ENCODE peak calls at places on chromosomes 3 and 15, in eight cellular contexts. C, E, B, S, W, H, T and Z are unnamed samples.

GRCh38 chr3:31670136-31670535 is 137.4 kb downstream of the STT3B start:
- DNase-seq in E (no peak), H (no peak), B (no peak), S (no peak), W (no peak), T (no peak), C (no peak), Z (no peak)

GRCh38 chr3:118882353-118882947 is 152.2 kb downstream of the IGSF11 start:
- DNase-seq in C (peak; percentile 67), T (peak; percentile 71), B (peak; percentile 6), H (peak; percentile 23), S (peak; percentile 89), W (peak; percentile 55), E (peak; percentile 66), Z (peak; percentile 35)

GRCh38 chr15:72236381-72237285 is 5.6 kb upstream of the PKM start:
- DNase-seq in T (peak; percentile 45), W (peak; percentile 19), H (no peak), S (no peak), E (no peak), C (no peak), B (no peak), Z (no peak)

GRCh38 chr3:123552095-123552714 is 32.6 kb downstream of the HACD2 start:
- DNase-seq in T (no peak), S (no peak), W (peak; percentile 25), C (no peak), H (no peak), E (no peak), B (no peak), Z (peak; percentile 56)

GRCh38 chr3:163328680-163329079 is 1749.6 kb downstream of the SI start:
- DNase-seq in B (no peak), S (no peak), C (no peak), W (no peak), E (no peak), T (no peak), H (no peak), Z (peak; percentile 1)

GRCh38 chr3:143471705-143472104 is 352.1 kb downstream of the CHST2 start:
- DNase-seq in W (no peak), C (no peak), B (no peak), H (no peak), S (no peak), T (no peak), E (no peak), Z (no peak)

GRCh38 chr3:114775395-114775794 is 371.7 kb downstream of the ZBTB20 start:
- DNase-seq in W (peak; percentile 29), H (no peak), B (no peak), S (no peak), C (no peak), E (no peak), T (no peak), Z (no peak)

GRCh38 chr3:100040446-100040845 is 73.9 kb downstream of the FILIP1L start:
- DNase-seq in C (no peak), H (no peak), E (no peak), S (no peak), T (no peak), B (peak; percentile 48), W (peak; percentile 68), Z (no peak)

GRCh38 chr15:95843241-95843851 is 487.2 kb upstream of the NR2F2 start:
- DNase-seq in B (no peak), C (no peak), E (no peak), H (no peak), W (no peak), T (no peak), S (no peak), Z (no peak)

GRCh38 chr15:65902373-65902772 is 33.1 kb downstream of the RAB11A start:
- DNase-seq in C (no peak), S (peak; percentile 87), B (peak; percentile 17), W (peak; percentile 6), E (peak; percentile 86), H (no peak), T (no peak), Z (peak; percentile 63)

GRCh38 chr3:114632757-114633424 is 339.1 kb downstream of the TIGIT start:
- DNase-seq in E (no peak), S (no peak), W (no peak), T (no peak), B (no peak), H (no peak), C (no peak), Z (no peak)

GRCh38 chr3:147672436-147672835 is 263.3 kb downstream of the ZIC1 start:
- DNase-seq in E (no peak), W (no peak), C (no peak), B (no peak), S (no peak), T (no peak), H (no peak), Z (no peak)

GRCh38 chr15:45729146-45729545 is 94.3 kb downstream of the SQOR start:
- DNase-seq in S (no peak), B (no peak), H (no peak), W (peak; percentile 6), T (no peak), E (no peak), C (no peak), Z (no peak)

GRCh38 chr3:177451940-177452484 is 254.7 kb upstream of the TBL1XR1 start:
- DNase-seq in E (no peak), S (no peak), T (no peak), W (peak; percentile 72), H (no peak), C (no peak), B (no peak), Z (no peak)

GRCh38 chr3:11591401-11592266 is 52.1 kb downstream of the VGLL4 start:
- DNase-seq in W (peak; percentile 87), T (no peak), E (peak; percentile 50), C (peak; percentile 56), H (no peak), B (no peak), S (no peak), Z (peak; percentile 62)

GRCh38 chr3:11588755-11589154 is 55.0 kb downstream of the VGLL4 start:
- DNase-seq in S (no peak), H (no peak), E (no peak), W (no peak), C (peak; percentile 13), B (no peak), T (no peak), Z (no peak)

GRCh38 chr3:11591006-11591360 is 52.7 kb downstream of the VGLL4 start:
- DNase-seq in S (no peak), E (no peak), C (no peak), T (no peak), B (no peak), H (no peak), W (peak; percentile 60), Z (no peak)

GRCh38 chr3:11588338-11588737 is 55.4 kb downstream of the VGLL4 start:
- DNase-seq in S (no peak), T (no peak), E (no peak), H (no peak), B (no peak), C (peak; percentile 17), W (no peak), Z (no peak)

GRCh38 chr3:11589706-11590105 is 54.0 kb downstream of the VGLL4 start:
- DNase-seq in B (no peak), W (no peak), C (peak; percentile 17), T (no peak), E (no peak), S (no peak), H (no peak), Z (no peak)
- H3K36me3 ChIP-seq in B (no peaks in the 10 kb centered on the region), W (peaks cover 19% of the 10 kb centered on the region), C (no peaks in the 10 kb centered on the region), T (peaks cover 43% of the 10 kb centered on the region), E (no peaks in the 10 kb centered on the region), S (no peaks in the 10 kb centered on the region), H (no peaks in the 10 kb centered on the region), Z (no peaks in the 10 kb centered on the region)

DNA sequence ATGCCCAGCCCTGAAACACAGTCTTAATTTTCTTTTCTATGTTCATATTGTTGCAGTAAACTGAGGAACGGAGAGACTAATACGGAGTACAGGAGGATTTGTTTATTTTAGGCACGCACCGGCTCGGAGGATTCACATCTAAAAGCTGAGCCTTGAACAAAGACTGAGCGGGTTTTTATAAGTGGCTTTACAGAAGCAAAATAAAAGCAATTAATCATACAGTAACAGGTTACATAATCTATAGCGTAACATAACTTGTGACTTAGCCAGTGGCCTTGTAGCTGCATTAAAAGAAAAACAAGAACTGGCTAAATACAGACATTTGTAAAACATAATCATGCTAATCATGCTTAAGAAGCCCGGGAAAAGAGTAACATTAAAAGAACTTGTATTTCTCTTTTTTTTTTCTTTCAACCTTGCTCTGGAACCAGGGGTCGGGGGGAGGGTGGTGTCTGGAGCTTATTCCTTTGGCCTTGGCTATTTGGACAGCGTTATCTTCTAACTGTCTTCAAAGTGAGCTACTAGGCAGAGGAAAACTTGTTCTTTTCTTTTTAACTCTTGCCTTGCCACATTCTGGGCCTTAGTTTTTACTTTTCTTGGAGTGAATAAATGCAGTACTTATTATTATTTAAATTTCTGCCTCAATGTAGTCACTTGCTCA is 17.5 kb downstream of the NUSAP1 start:
- DNase-seq in B (no peak), E (no peak), T (no peak), C (no peak), H (no peak), S (no peak), W (no peak), Z (no peak)
- H3K36me3 ChIP-seq in B (no peaks in the 10 kb centered on the region), E (no peaks in the 10 kb centered on the region), T (peaks cover 94% of the 10 kb centered on the region), C (no peaks in the 10 kb centered on the region), H (peaks cover 21% of the 10 kb centered on the region), S (no peaks in the 10 kb centered on the region), W (peaks cover 11% of the 10 kb centered on the region), Z (peaks cover 45% of the 10 kb centered on the region)

GRCh38 chr15:74584204-74584603 is 31.4 kb upstream of the CLK3 start:
- DNase-seq in E (no peak), B (no peak), S (no peak), H (no peak), T (no peak), C (no peak), W (no peak), Z (peak; percentile 18)
- H3K36me3 ChIP-seq in E (no peaks in the 10 kb centered on the region), B (no peaks in the 10 kb centered on the region), S (no peaks in the 10 kb centered on the region), H (no peaks in the 10 kb centered on the region), T (peaks cover 49% of the 10 kb centered on the region), C (no peaks in the 10 kb centered on the region), W (peaks cover 4% of the 10 kb centered on the region), Z (peaks cover 33% of the 10 kb centered on the region)

GRCh38 chr15:77048135-77048866 is 22.6 kb downstream of the TSPAN3 start:
- DNase-seq in W (peak; percentile 23), S (no peak), H (no peak), B (no peak), E (no peak), C (no peak), T (no peak), Z (no peak)

GRCh38 chr15:77045985-77046384 is 24.9 kb downstream of the TSPAN3 start:
- DNase-seq in W (no peak), T (no peak), B (no peak), E (no peak), H (no peak), S (no peak), C (no peak), Z (no peak)

GRCh38 chr15:77042955-77043920 is 27.7 kb downstream of the TSPAN3 start:
- DNase-seq in E (peak; percentile 16), S (no peak), H (no peak), C (no peak), W (no peak), B (no peak), T (no peak), Z (no peak)

GRCh38 chr15:77044228-77045042 is 26.5 kb downstream of the TSPAN3 start:
- DNase-seq in C (no peak), S (no peak), W (no peak), T (no peak), B (no peak), E (no peak), H (no peak), Z (no peak)

DNA sequence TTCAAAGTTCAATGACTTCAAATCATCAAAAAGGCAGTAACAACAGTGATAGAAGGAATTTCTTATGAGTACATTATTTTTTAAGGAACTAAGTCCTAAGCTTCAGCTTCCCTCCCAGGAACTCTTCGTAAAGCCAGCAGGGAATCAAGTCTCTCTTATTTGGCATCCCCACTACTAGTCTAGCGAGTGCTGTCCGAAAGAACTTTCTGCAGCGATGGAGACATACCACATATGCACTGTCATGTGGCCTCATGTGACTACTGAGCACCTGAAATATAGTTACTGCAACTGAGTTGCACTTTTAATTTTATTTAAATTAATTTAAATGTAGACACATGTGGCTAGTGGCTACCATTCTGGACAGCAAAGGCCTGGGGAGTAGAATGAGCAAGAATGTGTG is 23.9 kb downstream of the TSPAN3 start:
- DNase-seq in B (no peak), T (no peak), H (no peak), S (no peak), C (no peak), W (no peak), E (no peak), Z (no peak)
- H3K36me3 ChIP-seq in B (no peaks in the 10 kb centered on the region), T (peaks cover 87% of the 10 kb centered on the region), H (peaks cover 98% of the 10 kb centered on the region), S (no peaks in the 10 kb centered on the region), C (no peaks in the 10 kb centered on the region), W (peaks cover 36% of the 10 kb centered on the region), E (no peaks in the 10 kb centered on the region), Z (peaks cover 8% of the 10 kb centered on the region)